ENCODE peak calls at places on chromosomes 4 and X, in ten cellular contexts. N is left cardiac atrium; V is Calu3; A is iPS DF 6.9; W is Caco-2; F is effector CD4-positive, alpha-beta T cell; G is activated gamma-delta T cell treated with anti-CD3 and anti-CD28 coated beads, Interleukin-2, amount 50 U/mL, for 16 hours; T is fibroblast of lung; U is COR-L47; B is LoVo. K is an unnamed sample.

GRCh38 chr4:140296335-140296753 is 77.1 kb upstream of the SCOC start:
- DNase-seq in F (no peak), W (peak), A (no peak), V (peak), T (peak), G (no peak), U (peak), N (peak), B (peak), K (peak)

GRCh38 chr4:112329672-112330372 is 32.7 kb downstream of the ALPK1 start:
- DNase-seq in F (no peak), U (no peak), A (no peak), N (no peak), V (no peak), B (no peak), T (no peak), G (no peak), W (no peak), K (no peak)

GRCh38 chr4:43471950-43472349 is 579.4 kb downstream of the GRXCR1 start:
- DNase-seq in T (no peak), V (no peak), A (no peak), N (no peak), U (no peak), G (no peak), B (no peak), W (no peak), F (no peak), K (no peak)

GRCh38 chrX:10341309-10341708 is 184.5 kb downstream of the CLCN4 start:
- DNase-seq in B (no peak), G (no peak), T (no peak), A (no peak), U (no peak), N (no peak), F (no peak), V (no peak), W (no peak), K (no peak)

GRCh38 chrX:46683023-46683422 is 75.9 kb downstream of the SLC9A7 start:
- DNase-seq in A (no peak), N (no peak), F (no peak), W (peak), T (peak), U (no peak), G (no peak), V (peak), B (no peak), K (no peak)

GRCh38 chr4:3193531-3194203 is 55.3 kb upstream of the MSANTD1 start:
- DNase-seq in G (no peak), T (no peak), F (no peak), W (no peak), B (no peak), N (no peak), V (no peak), A (no peak), U (peak), K (no peak)

GRCh38 chr4:120769227-120769626 is 153.3 kb downstream of the PRDM5 start:
- DNase-seq in V (peak), F (no peak), B (peak), T (peak), A (no peak), N (no peak), U (no peak), G (no peak), W (no peak), K (peak)

GRCh38 chrX:68942141-68942540 is 113.3 kb downstream of the EFNB1 start:
- DNase-seq in V (no peak), W (no peak), U (peak), F (no peak), T (no peak), A (no peak), G (no peak), N (no peak), B (no peak), K (no peak)

GRCh38 chrX:85836868-85837267 is 210.5 kb downstream of the CHM start:
- DNase-seq in G (no peak), N (no peak), V (no peak), A (no peak), F (no peak), T (peak), U (no peak), B (no peak), W (no peak), K (no peak)

GRCh38 chr4:76108467-76109181 is 34.1 kb downstream of the ART3 start:
- DNase-seq in V (no peak), G (no peak), U (no peak), F (no peak), T (peak), N (no peak), B (no peak), W (peak), A (no peak), K (no peak)

GRCh38 chr4:105710678-105711077 is 2.1 kb downstream of the GSTCD start:
- DNase-seq in F (no peak), U (no peak), N (no peak), W (no peak), G (no peak), V (no peak), T (peak), B (no peak), A (no peak), K (no peak)

GRCh38 chr4:25873632-25874129 is 10.9 kb upstream of the SEL1L3 start:
- DNase-seq in V (no peak), G (no peak), F (no peak), W (no peak), N (no peak), B (no peak), A (no peak), T (no peak), U (no peak), K (no peak)

GRCh38 chrX:129930941-129931410 is 25.0 kb downstream of the UTP14A start:
- DNase-seq in F (no peak), U (no peak), A (no peak), W (no peak), B (no peak), G (no peak), N (no peak), T (peak), V (no peak), K (no peak)

GRCh38 chr4:105170703-105171102 is 24.0 kb downstream of the TET2 start:
- DNase-seq in G (no peak), T (no peak), V (no peak), F (no peak), U (no peak), N (no peak), W (no peak), B (no peak), A (no peak), K (no peak)

GRCh38 chrX:65903750-65904149 is 136.1 kb downstream of the VSIG4 start:
- DNase-seq in T (no peak), N (no peak), W (no peak), A (no peak), F (no peak), V (no peak), G (no peak), U (no peak), B (no peak), K (no peak)

GRCh38 chrX:42485621-42486020 is 292.3 kb downstream of the PPP1R2C start:
- DNase-seq in F (no peak), B (no peak), G (no peak), U (no peak), A (no peak), T (peak), V (peak), W (no peak), N (no peak), K (no peak)

K was measured in hepatocyte.